ENCODE peak calls at places on chromosomes 7 and 10, in seven cellular contexts. H, U, R, F, J, Y and P are unnamed samples.

GRCh38 chr7:109772161-109772560 is 1202.5 kb downstream of the DNAJB9 start:
- DNase-seq in R (no peak), U (no peak), H (no peak), F (no peak), Y (no peak), J (no peak), P (no peak)

GRCh38 chr10:124708246-124708779 is 35.9 kb downstream of the FAM53B start:
- DNase-seq in R (peak; percentile 56), H (no peak), U (peak; percentile 26), J (no peak), F (no peak), Y (no peak), P (no peak)

GRCh38 chr7:27689045-27689877 is 26.6 kb upstream of the HIBADH start:
- DNase-seq in R (peak; percentile 65), H (no peak), Y (no peak), U (no peak), F (no peak), J (no peak), P (no peak)

GRCh38 chr7:24764972-24765744 is 7.9 kb upstream of the GSDME start:
- DNase-seq in F (no peak), Y (no peak), H (no peak), J (no peak), R (no peak), U (no peak), P (no peak)

GRCh38 chr10:94065344-94065743 is 71.6 kb downstream of the PLCE1 start:
- DNase-seq in H (no peak), R (no peak), U (no peak), J (no peak), F (no peak), Y (no peak), P (no peak)

GRCh38 chr7:128874140-128875031 is 11.7 kb downstream of the ATP6V1F start:
- DNase-seq in H (no peak), R (no peak), U (peak; percentile 80), Y (no peak), J (no peak), F (peak; percentile 42), P (peak; percentile 44)

GRCh38 chr10:133158756-133159610 is 1.0 kb upstream of the KNDC1 start:
- DNase-seq in Y (no peak), H (no peak), U (no peak), R (peak; percentile 57), J (peak; percentile 48), F (no peak), P (peak; percentile 61)

GRCh38 chr7:156157409-156158012 is 345.2 kb upstream of the SHH start:
- DNase-seq in R (no peak), H (no peak), F (no peak), U (no peak), J (no peak), Y (no peak), P (no peak)

GRCh38 chr10:127198307-127198706 is 1.9 kb upstream of the INSYN2A start:
- DNase-seq in Y (no peak), R (no peak), U (no peak), J (no peak), F (no peak), H (no peak), P (no peak)

GRCh38 chr10:15660990-15661389 is 58.7 kb downstream of the ITGA8 start:
- DNase-seq in U (no peak), F (no peak), H (no peak), J (no peak), Y (no peak), R (peak; percentile 21), P (no peak)

GRCh38 chr10:48802611-48803046 is 118.0 kb downstream of the WDFY4 start:
- DNase-seq in F (no peak), Y (peak; percentile 31), U (no peak), R (no peak), J (no peak), H (no peak), P (no peak)

GRCh38 chr7:20514364-20514763 is 101.1 kb upstream of the ABCB5 start:
- DNase-seq in J (no peak), R (no peak), H (peak; percentile 96), U (no peak), Y (no peak), F (peak; percentile 43), P (no peak)

GRCh38 chr10:81792729-81793128 is 82.3 kb upstream of the NRG3 start:
- DNase-seq in U (no peak), H (no peak), J (no peak), Y (no peak), F (no peak), R (no peak), P (no peak)

GRCh38 chr7:9507281-9507680 is 1073.9 kb downstream of the NXPH1 start:
- DNase-seq in Y (no peak), H (peak; percentile 56), U (no peak), R (peak; percentile 29), F (no peak), J (no peak), P (no peak)

GRCh38 chr7:30364773-30365172 is 80.4 kb downstream of the ZNRF2 start:
- DNase-seq in F (no peak), U (no peak), Y (no peak), R (no peak), J (no peak), H (no peak), P (no peak)

GRCh38 chr10:88346151-88346977 is 236.8 kb downstream of the RNLS start:
- DNase-seq in F (no peak), Y (no peak), H (peak; percentile 11), J (no peak), U (no peak), R (no peak), P (no peak)

GRCh38 chr7:116500071-116500853 is 724 bp downstream of the CAV2 start:
- DNase-seq in R (peak; percentile 38), J (no peak), Y (no peak), U (peak; percentile 59), F (peak; percentile 73), H (peak; percentile 75), P (peak; percentile 61)

GRCh38 chr7:54159088-54159487 is 383.1 kb upstream of the VSTM2A start:
- DNase-seq in J (no peak), H (no peak), U (no peak), Y (no peak), R (no peak), F (no peak), P (no peak)

GRCh38 chr7:3691478-3692151 is 390.6 kb downstream of the SDK1 start:
- DNase-seq in R (peak; percentile 39), U (no peak), J (no peak), Y (no peak), H (no peak), F (no peak), P (no peak)

GRCh38 chr10:6743291-6743849 is 163.3 kb upstream of the PRKCQ start:
- DNase-seq in H (no peak), Y (no peak), J (no peak), F (no peak), R (no peak), U (no peak), P (no peak)

GRCh38 chr10:23173549-23174074 is 18.5 kb upstream of the PTF1A start:
- DNase-seq in F (no peak), J (no peak), U (no peak), H (no peak), R (peak; percentile 69), Y (no peak), P (no peak)

GRCh38 chr10:92094960-92095359 is 171.4 kb downstream of the BTAF1 start:
- DNase-seq in J (no peak), Y (no peak), F (no peak), R (peak; percentile 3), U (no peak), H (no peak), P (no peak)

GRCh38 chr7:101410743-101411476 is 48.2 kb downstream of the COL26A1 start:
- DNase-seq in J (peak; percentile 61), Y (no peak), R (peak; percentile 92), U (no peak), H (no peak), F (no peak), P (peak; percentile 51)

GRCh38 chr7:103715376-103716110 is 269.5 kb upstream of the SLC26A5 start:
- DNase-seq in F (no peak), J (no peak), H (peak; percentile 23), Y (no peak), U (no peak), R (no peak), P (no peak)

GRCh38 chr7:12031638-12032037 is 179.5 kb upstream of the TMEM106B start:
- DNase-seq in R (no peak), U (no peak), F (no peak), H (peak; percentile 53), J (no peak), Y (no peak), P (no peak)

GRCh38 chr7:152419473-152420429 is 16.1 kb downstream of the KMT2C start:
- DNase-seq in Y (no peak), J (no peak), R (no peak), H (no peak), F (no peak), U (no peak), P (no peak)

GRCh38 chr7:152423991-152424347 is 11.8 kb downstream of the KMT2C start:
- DNase-seq in F (no peak), J (no peak), R (no peak), U (no peak), H (no peak), Y (no peak), P (no peak)

GRCh38 chr7:152424348-152425108 is 11.3 kb downstream of the KMT2C start:
- DNase-seq in J (no peak), F (no peak), U (no peak), Y (no peak), H (peak; percentile 62), R (no peak), P (no peak)
- H3K27ac ChIP-seq in J (no peak overlapping the region), F (no peak overlapping the region), U (peak overlapping the region; percentile 62), Y (no peak overlapping the region), H (no peak overlapping the region), R (no peak overlapping the region), P (no peak overlapping the region)

DNA sequence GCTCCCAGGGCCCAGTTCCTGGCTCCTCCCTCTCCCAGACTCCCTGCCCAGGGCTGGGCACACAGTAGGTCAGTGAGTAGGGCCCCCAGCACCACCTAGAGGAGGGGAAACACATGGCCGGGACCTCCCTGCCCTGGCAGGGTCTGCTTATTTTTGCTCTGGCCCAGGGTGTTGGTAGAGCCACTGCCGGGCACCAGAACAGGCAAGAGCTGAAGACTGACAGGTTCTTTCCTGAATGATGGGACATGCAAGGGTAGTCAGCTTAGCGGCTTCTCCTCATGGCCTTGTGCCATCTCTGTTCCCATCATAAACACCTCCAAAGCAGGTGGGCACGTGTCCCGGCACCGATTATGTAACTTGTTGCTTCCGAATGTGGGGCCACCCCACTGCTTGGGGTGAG is 86.5 kb downstream of the NEURL1 start:
- DNase-seq in R (no peak), J (no peak), U (peak; percentile 77), F (no peak), H (no peak), Y (no peak), P (no peak)
- TF ChIP-seq CTCF in R (peak; percentile 20), J (no peak), U (no peak), F (no peak), H (no peak), Y (no peak), P (no peak)

GRCh38 chr10:118362103-118362502 is 20.0 kb upstream of the FAM204A start:
- DNase-seq in J (no peak), Y (no peak), U (no peak), R (no peak), H (no peak), F (no peak), P (no peak)
- H3K4me1 ChIP-seq in J (no peaks in the 10 kb centered on the region), Y (no peaks in the 10 kb centered on the region), U (no peaks in the 10 kb centered on the region), R (no peaks in the 10 kb centered on the region), H (no peaks in the 10 kb centered on the region), F (no peaks in the 10 kb centered on the region), P (no peaks in the 10 kb centered on the region)

DNA sequence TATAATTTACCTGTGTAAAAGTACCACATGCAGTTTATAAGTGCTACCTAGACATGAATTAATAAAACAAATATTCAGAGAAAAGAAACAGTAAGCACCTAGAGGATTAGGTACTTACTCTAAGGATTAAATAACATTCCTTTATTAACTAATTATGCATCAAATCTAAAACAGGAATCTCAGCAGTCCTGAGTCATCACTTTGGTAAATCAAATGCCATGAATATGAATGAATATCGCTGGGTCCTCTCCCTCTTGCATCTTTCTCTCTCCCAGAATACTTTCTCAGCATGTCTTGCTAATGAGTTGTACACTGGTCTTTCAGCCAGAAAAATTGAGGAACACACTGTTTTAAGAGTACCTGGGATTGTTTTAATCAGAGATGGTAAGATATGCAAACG is 225.6 kb upstream of the NFE2L3 start:
- DNase-seq in J (no peak), R (no peak), Y (no peak), F (no peak), U (no peak), H (no peak), P (no peak)
- H3K27ac ChIP-seq in J (no peak overlapping the region), R (no peak overlapping the region), Y (no peak overlapping the region), F (no peak overlapping the region), U (no peak overlapping the region), H (no peak overlapping the region), P (no peak overlapping the region)